ENCODE peak calls at places on chromosomes 2 and 18, in seven cellular contexts. Z is lower lobe of right lung, R is osteocyte, Q is tibial nerve, W is HFFc6, S is GM13977, M is GM10248. T is an unnamed sample.

GRCh38 chr18:45050712-45051639 is 370.3 kb downstream of the SETBP1 start:
- DNase-seq in Q (no peak), S (no peak), R (no peak), W (peak), M (no peak), Z (no peak), T (no peak)

GRCh38 chr2:147364597-147364996 is 480.2 kb upstream of the ACVR2A start:
- DNase-seq in Z (no peak), S (peak), W (no peak), Q (no peak), M (no peak), R (no peak), T (no peak)

GRCh38 chr2:151544449-151544848 is 134.7 kb downstream of the RIF1 start:
- DNase-seq in R (no peak), Q (no peak), S (no peak), M (no peak), Z (no peak), W (no peak), T (no peak)

GRCh38 chr2:204625135-204625534 is 79.9 kb downstream of the PARD3B start:
- DNase-seq in S (no peak), Z (no peak), R (no peak), W (peak), Q (no peak), M (no peak), T (no peak)

GRCh38 chr2:696463-696862 is 19.3 kb upstream of the TMEM18 start:
- DNase-seq in R (no peak), Q (no peak), W (no peak), S (peak), M (peak), Z (no peak), T (no peak)

GRCh38 chr2:65103013-65103720 is 26.7 kb downstream of the RAB1A start:
- DNase-seq in R (no peak), S (no peak), Z (no peak), Q (no peak), M (no peak), W (no peak), T (no peak)

GRCh38 chr2:151775057-151775740 is 40.9 kb upstream of the NEB start:
- DNase-seq in M (no peak), W (peak), R (no peak), Z (no peak), S (peak), Q (no peak), T (no peak)

GRCh38 chr2:84741182-84741822 is 139.6 kb downstream of the TRABD2A start:
- DNase-seq in M (peak), Q (no peak), S (peak), W (peak), R (no peak), Z (no peak), T (peak)

GRCh38 chr18:13387856-13388548 is 169.4 kb downstream of the LDLRAD4 start:
- DNase-seq in Z (no peak), W (no peak), S (no peak), M (no peak), R (peak), Q (no peak), T (peak)

GRCh38 chr18:45255142-45255890 is 360.0 kb upstream of the SLC14A2 start:
- DNase-seq in R (no peak), W (peak), Q (peak), S (no peak), Z (no peak), M (no peak), T (no peak)

GRCh38 chr18:39843546-39843945 is 2111.5 kb upstream of the PIK3C3 start:
- DNase-seq in W (no peak), R (no peak), Z (no peak), M (no peak), S (no peak), Q (no peak), T (no peak)

GRCh38 chr2:179613701-179614100 is 247.7 kb downstream of the ZNF385B start:
- DNase-seq in S (no peak), Q (no peak), R (no peak), Z (peak), M (no peak), W (peak), T (no peak)

GRCh38 chr2:216492951-216493685 is 5.5 kb upstream of the RPL37A start:
- DNase-seq in W (peak), S (no peak), Q (no peak), Z (no peak), R (no peak), M (no peak), T (no peak)

GRCh38 chr2:12539771-12540170 is 177.0 kb upstream of the TRIB2 start:
- DNase-seq in S (no peak), W (no peak), R (no peak), M (no peak), Q (no peak), Z (no peak), T (no peak)

GRCh38 chr2:9288233-9288632 is 81.6 kb downstream of the ASAP2 start:
- DNase-seq in S (no peak), Q (no peak), R (no peak), M (no peak), Z (no peak), W (peak), T (no peak)

GRCh38 chr2:9912468-9912867 is 39.0 kb upstream of the GRHL1 start:
- DNase-seq in M (no peak), R (no peak), S (no peak), W (no peak), Z (no peak), Q (no peak), T (no peak)

GRCh38 chr2:62178741-62179271 is 17.1 kb upstream of the B3GNT2 start:
- DNase-seq in Q (peak), R (peak), W (peak), S (no peak), Z (peak), M (no peak), T (no peak)

GRCh38 chr2:125227843-125228392 is 1202.8 kb downstream of the CNTNAP5 start:
- DNase-seq in Z (no peak), Q (no peak), M (no peak), R (no peak), W (no peak), S (no peak), T (no peak)
- TF ChIP-seq CTCF in Z (no peak), Q (no peak), M (no peak), R (no peak), W (no peak), S (no peak), T (no peak)

GRCh38 chr2:225041871-225042799 is at the start of gene DOCK10:
- DNase-seq in Z (peak), R (no peak), S (peak), Q (no peak), M (peak), W (peak), T (peak)
- TF ChIP-seq CTCF in Z (no peak), R (no peak), S (no peak), Q (no peak), M (peak), W (peak), T (no peak)

GRCh38 chr2:35415282-35415681 is 940.3 kb upstream of the CRIM1 start:
- DNase-seq in Z (no peak), R (no peak), M (no peak), Q (no peak), W (no peak), S (no peak), T (no peak)
- TF ChIP-seq CTCF in Z (no peak), R (peak), M (no peak), Q (no peak), W (peak), S (no peak), T (no peak)

GRCh38 chr2:70923378-70924015 is 12.2 kb upstream of the ATP6V1B1 start:
- DNase-seq in W (no peak), Q (no peak), R (peak), S (no peak), Z (no peak), M (peak), T (no peak)
- TF ChIP-seq CTCF in W (peak), Q (no peak), R (peak), S (peak), Z (no peak), M (peak), T (no peak)

DNA sequence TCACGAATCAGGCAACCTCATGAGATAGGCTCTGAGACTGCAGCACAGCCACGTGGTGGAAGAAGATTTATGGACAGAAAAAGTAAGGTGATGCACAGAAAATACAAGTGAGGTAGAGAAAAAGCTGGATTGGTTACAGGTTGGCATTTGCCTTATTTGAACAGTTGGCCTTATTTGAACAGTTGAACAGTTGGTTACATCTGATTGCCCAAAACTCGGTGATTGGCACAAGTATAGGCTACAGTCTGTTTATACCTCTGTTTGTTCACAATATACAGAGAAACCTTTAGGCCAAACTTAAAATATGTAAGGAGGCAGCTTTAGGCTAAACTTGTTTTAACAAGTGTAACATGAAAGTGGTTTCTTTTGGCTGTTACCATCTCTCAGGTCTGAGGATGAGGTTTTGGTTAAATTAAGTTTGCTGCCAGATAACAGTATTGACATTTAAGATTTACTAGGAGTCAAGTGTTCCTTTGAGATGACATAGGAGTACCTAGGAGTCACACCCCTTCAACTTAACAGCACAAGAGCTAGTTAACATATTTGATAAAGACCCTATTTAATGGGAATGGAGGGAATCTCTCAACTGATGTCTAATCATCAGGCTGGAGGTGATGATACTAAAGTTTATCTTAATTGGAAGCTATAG is 16.5 kb upstream of the GPR155 start:
- DNase-seq in W (no peak), Z (no peak), R (no peak), S (no peak), M (no peak), Q (no peak), T (no peak)
- TF ChIP-seq CTCF in W (no peak), Z (no peak), R (no peak), S (no peak), M (no peak), Q (no peak), T (no peak)

GRCh38 chr2:177553176-177553909 is 160.8 kb downstream of the AGPS start:
- DNase-seq in R (no peak), S (no peak), M (no peak), W (peak), Q (no peak), Z (no peak), T (no peak)
- TF ChIP-seq CTCF in R (no peak), S (no peak), M (no peak), W (no peak), Q (no peak), Z (no peak), T (no peak)

GRCh38 chr2:239267411-239267941 is 133.3 kb downstream of the HDAC4 start:
- DNase-seq in W (peak), M (peak), Z (peak), S (peak), R (no peak), Q (peak), T (peak)
- TF ChIP-seq CTCF in W (peak), M (peak), Z (peak), S (peak), R (peak), Q (peak), T (peak)

DNA sequence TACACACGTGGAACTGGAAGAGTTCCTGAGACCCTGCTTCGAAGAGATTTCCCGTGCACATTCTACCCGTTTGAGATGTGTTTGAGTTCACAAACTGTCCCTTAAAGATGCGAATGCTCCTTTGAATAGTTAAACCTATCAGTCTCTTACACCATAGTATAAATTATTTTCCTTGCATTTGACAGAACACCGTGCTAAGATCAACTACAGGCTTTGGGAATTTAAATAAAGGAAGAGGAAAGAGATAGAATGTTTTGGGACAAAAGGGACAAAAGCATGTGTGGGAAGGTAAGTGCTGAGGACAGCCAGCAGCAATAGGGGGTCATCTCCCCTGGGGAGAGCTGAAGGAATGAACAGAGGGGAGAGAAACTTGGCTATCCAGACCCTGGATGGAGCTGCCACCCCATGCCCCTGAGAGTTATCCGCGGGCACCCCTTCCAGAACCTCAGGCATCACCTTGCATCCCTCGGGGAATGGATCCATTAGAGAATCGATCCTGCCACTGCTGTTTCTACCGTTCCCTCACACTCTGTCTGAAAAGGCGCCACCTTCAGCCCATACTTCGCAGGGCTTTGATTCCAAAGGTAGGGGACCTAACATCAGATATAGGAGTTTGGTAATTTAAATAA is 890 bp upstream of the ADCY3 start:
- DNase-seq in M (no peak), Z (no peak), Q (no peak), S (no peak), R (no peak), W (no peak), T (no peak)
- TF ChIP-seq CTCF in M (peak), Z (no peak), Q (no peak), S (peak), R (peak), W (peak), T (no peak)

T was measured in CD8-positive, alpha-beta T cell.